ENCODE peak calls at places on chromosomes 1 and 21, in five cellular contexts. Q is GM12878, V is GM23338, M is K562, U is HepG2. X is an unnamed sample.

GRCh38 chr1:35577071-35577998 is 4.2 kb downstream of the TFAP2E start:
- DNase-seq in Q (peak; percentile 40), V (peak; percentile 79), M (no peak), U (no peak), X (no peak)

GRCh38 chr21:41242238-41242829 is 74.3 kb upstream of the FAM3B start:
- DNase-seq in Q (no peak), V (no peak), M (no peak), U (no peak), X (no peak)

GRCh38 chr1:233323724-233324123 is 3.8 kb upstream of the MAP3K21 start:
- DNase-seq in Q (no peak), V (no peak), M (no peak), U (no peak), X (no peak)

GRCh38 chr21:34039678-34040382 is 33.5 kb upstream of the MRPS6 start:
- DNase-seq in Q (no peak), V (peak; percentile 64), M (peak; percentile 36), U (no peak), X (no peak)

GRCh38 chr1:27862671-27863551 is 9.4 kb upstream of the THEMIS2 start:
- DNase-seq in Q (peak; percentile 76), V (no peak), M (no peak), U (no peak), X (no peak)

GRCh38 chr1:204445860-204446412 is 34.3 kb upstream of the PPP1R15B start:
- DNase-seq in Q (no peak), V (peak; percentile 87), M (peak; percentile 77), U (peak; percentile 18), X (peak; percentile 68)

GRCh38 chr1:111990878-111991760 is 1.7 kb upstream of the KCND3 start:
- DNase-seq in Q (no peak), V (peak; percentile 82), M (peak; percentile 38), U (peak; percentile 11), X (peak; percentile 14)

GRCh38 chr1:234780531-234781162 is 170.7 kb upstream of the IRF2BP2 start:
- DNase-seq in Q (no peak), V (peak; percentile 43), M (peak; percentile 50), U (no peak), X (no peak)

GRCh38 chr1:155858805-155859233 is 548 bp upstream of the SYT11 start:
- DNase-seq in Q (no peak), V (no peak), M (no peak), U (no peak), X (no peak)

GRCh38 chr1:222369991-222370910 is 177.7 kb downstream of the HHIPL2 start:
- DNase-seq in Q (no peak), V (no peak), M (no peak), U (no peak), X (no peak)

GRCh38 chr1:233240839-233241682 is 54.5 kb downstream of the PCNX2 start:
- DNase-seq in Q (no peak), V (peak; percentile 53), M (peak; percentile 40), U (peak; percentile 8), X (peak; percentile 47)

DNA sequence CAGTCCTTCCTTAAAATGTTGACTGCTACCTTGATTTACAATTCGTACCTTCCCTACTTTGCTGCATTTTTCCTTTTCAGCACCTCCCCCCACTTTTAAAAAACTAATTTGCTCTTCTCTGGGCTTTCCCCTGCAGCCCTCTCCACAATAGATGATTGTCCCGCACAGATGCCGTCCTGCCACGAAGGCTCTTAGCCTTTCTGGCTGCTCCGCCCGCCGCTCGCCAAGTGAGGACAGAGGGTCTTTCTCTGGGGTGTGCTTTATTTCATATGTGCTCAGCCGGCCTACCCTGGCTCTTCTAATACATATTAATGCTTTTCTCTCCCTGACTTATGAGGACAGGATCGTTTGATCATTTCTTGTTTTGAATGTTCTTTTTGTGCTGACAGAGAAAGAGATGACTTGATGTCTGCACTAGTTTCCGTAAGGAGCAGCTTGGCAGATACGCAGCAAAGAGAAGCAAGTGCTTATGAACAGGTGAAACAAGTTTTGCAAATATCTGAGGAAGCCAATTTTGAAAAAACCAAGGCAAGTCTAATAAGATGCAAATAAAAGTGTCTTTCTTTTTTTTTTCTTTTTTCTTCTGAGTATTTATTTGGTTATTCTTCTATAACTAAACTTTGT is 60.6 kb downstream of the SDCCAG8 start:
- DNase-seq in Q (no peak), V (peak; percentile 59), M (no peak), U (no peak), X (no peak)
- TF ChIP-seq JUNB in Q (no peak), V (no peak), M (no peak), U (no peak), X (no peak)

GRCh38 chr1:216462061-216462775 is 39.0 kb upstream of the USH2A start:
- DNase-seq in Q (no peak), V (no peak), M (no peak), U (no peak), X (peak; percentile 13)

GRCh38 chr1:216466162-216466801 is 43.0 kb upstream of the USH2A start:
- DNase-seq in Q (no peak), V (no peak), M (no peak), U (no peak), X (no peak)

GRCh38 chr1:216459651-216460200 is 36.5 kb upstream of the USH2A start:
- DNase-seq in Q (no peak), V (no peak), M (no peak), U (no peak), X (no peak)

GRCh38 chr1:216461466-216461865 is 38.2 kb upstream of the USH2A start:
- DNase-seq in Q (no peak), V (peak; percentile 5), M (no peak), U (no peak), X (no peak)

DNA sequence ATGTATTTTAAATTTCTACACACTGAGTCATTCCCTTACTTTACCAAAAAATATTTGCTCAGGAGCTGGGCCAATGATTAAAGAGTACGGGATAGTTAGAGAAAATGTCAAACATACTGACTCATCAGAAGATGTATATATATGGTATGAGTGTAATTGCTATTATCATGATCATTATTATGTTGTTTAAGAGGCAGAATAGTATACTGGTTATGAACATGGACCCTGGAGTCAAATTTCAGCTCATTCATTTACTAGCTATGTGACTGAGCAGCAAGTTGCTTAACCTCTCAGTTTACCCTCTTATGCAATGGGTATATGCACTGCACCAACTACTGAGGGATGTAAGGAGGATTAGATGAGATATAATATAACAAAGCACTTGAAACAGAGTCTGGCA is 41.2 kb upstream of the USH2A start:
- DNase-seq in Q (no peak), V (no peak), M (no peak), U (peak; percentile 23), X (no peak)
- TF ChIP-seq JUNB in Q (no peak), V (no peak), M (no peak), U (no peak), X (no peak)

GRCh38 chr1:33088119-33088906 is 7.4 kb downstream of the AZIN2 start:
- DNase-seq in Q (peak; percentile 7), V (no peak), M (no peak), U (no peak), X (no peak)

GRCh38 chr1:33085332-33085731 is 4.4 kb downstream of the AZIN2 start:
- DNase-seq in Q (no peak), V (no peak), M (no peak), U (no peak), X (no peak)

GRCh38 chr1:33089457-33089856 is 8.5 kb downstream of the AZIN2 start:
- DNase-seq in Q (no peak), V (no peak), M (no peak), U (no peak), X (no peak)

GRCh38 chr1:33087677-33088076 is 6.7 kb downstream of the AZIN2 start:
- DNase-seq in Q (no peak), V (no peak), M (no peak), U (no peak), X (no peak)

DNA sequence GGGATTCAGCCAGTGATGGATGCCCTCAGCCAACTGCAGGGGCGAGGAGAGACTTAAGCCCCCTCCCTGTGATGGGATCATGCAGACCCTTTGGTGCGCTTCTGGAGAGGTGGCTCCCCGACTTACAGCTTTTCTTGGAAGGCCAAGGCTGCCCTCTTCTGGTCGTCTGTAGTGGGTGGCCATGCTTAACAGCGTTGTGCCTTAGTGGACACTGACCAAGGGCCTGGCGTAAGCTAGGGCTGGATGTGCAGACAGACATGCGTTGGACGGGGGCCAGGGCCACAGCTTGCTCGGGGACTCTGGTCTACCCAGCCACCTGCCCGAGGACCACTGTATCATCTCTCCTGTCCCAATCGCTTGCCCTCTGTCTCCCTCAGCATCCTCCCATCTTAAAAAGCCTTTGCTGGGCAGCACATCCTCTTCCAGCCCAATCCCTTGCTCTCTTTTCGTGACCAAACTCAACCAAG is 5.5 kb downstream of the AZIN2 start:
- DNase-seq in Q (peak; percentile 5), V (peak; percentile 91), M (peak; percentile 56), U (peak; percentile 69), X (peak; percentile 83)
- TF ChIP-seq JUNB in Q (no peak), V (no peak), M (no peak), U (no peak), X (no peak)

DNA sequence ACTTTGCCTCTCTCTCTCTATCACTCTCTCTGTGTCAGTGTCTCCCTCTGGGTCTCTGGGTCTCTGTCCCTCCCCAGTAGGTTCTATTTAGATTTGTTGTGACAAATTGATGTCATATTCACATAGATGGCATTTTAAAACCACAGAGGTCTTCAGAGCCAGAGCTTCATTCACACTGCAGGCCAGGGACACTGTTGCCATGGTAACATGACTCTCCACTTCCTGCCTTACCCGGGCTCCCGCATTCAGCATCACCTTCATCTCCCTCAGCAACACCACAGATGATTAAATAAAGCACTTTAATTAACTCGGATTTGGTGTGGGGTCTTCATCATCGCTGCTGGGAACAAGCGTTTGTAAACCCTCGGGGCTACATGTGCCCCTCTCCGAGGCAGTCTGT is 132.6 kb downstream of the ETS2 start:
- DNase-seq in Q (no peak), V (peak; percentile 71), M (no peak), U (no peak), X (no peak)
- TF ChIP-seq JUNB in Q (no peak), V (no peak), M (no peak), U (no peak), X (no peak)

GRCh38 chr1:37038079-37038702 is 3.9 kb upstream of the GRIK3 start:
- DNase-seq in Q (no peak), V (peak; percentile 63), M (no peak), U (no peak), X (peak; percentile 7)
- TF ChIP-seq JUNB in Q (no peak), V (no peak), M (no peak), U (no peak), X (no peak)

DNA sequence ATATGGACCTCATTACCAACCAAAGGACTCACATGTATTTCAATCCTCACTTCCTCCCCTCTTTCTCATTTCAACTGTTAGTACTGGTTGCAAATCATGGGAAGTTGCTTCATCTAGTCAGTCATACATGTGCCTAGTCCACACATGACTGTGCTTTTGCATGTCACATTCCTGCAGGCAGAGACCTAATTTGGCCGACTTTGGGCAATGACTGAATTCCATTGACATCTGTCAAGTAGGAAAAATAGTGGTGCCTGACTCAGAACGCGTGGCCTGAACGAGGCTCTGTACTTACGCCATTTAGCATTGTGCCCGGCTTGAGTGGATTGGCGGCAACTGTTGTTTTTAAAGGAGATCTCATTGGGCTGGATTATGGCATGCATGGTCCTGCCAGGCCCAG is 18.0 kb downstream of the PTPRU start:
- DNase-seq in Q (no peak), V (no peak), M (no peak), U (no peak), X (no peak)
- TF ChIP-seq JUNB in Q (no peak), V (no peak), M (no peak), U (no peak), X (no peak)

X was measured in A549.